ENCODE peak calls at places on chromosomes 11 and 22, in eight cellular contexts. K, D, R, G, V, Q, N and M are unnamed samples.

GRCh38 chr22:37807410-37808293 is at the start of gene GCAT:
- DNase-seq in K (peak), D (peak), R (peak), G (peak), V (peak), Q (peak), N (peak), M (peak)

GRCh38 chr22:31253949-31254348 is 38.3 kb downstream of the PIK3IP1 start:
- DNase-seq in K (no peak), D (no peak), R (no peak), G (peak), V (peak), Q (no peak), N (peak), M (no peak)

GRCh38 chr11:134616048-134616447 is 204.0 kb upstream of the B3GAT1 start:
- DNase-seq in K (no peak), D (no peak), R (no peak), G (no peak), V (no peak), Q (no peak), N (no peak), M (no peak)

GRCh38 chr22:29211066-29211841 is 5.6 kb downstream of the EMID1 start:
- DNase-seq in K (no peak), D (no peak), R (no peak), G (no peak), V (no peak), Q (no peak), N (no peak), M (no peak)

GRCh38 chr11:101996106-101996505 is 51.1 kb upstream of the CFAP300 start:
- DNase-seq in K (no peak), D (no peak), R (no peak), G (no peak), V (no peak), Q (no peak), N (no peak), M (no peak)

GRCh38 chr22:49586873-49587272 is 240.8 kb downstream of the BRD1 start:
- DNase-seq in K (no peak), D (no peak), R (no peak), G (no peak), V (no peak), Q (no peak), N (no peak), M (peak)

GRCh38 chr11:72581067-72581466 is 93.2 kb downstream of the PDE2A start:
- DNase-seq in K (no peak), D (no peak), R (no peak), G (no peak), V (no peak), Q (no peak), N (no peak), M (peak)

GRCh38 chr22:19825904-19826618 is 28.6 kb downstream of the GNB1L start:
- DNase-seq in K (no peak), D (no peak), R (no peak), G (no peak), V (no peak), Q (no peak), N (no peak), M (no peak)

GRCh38 chr11:128428876-128429416 is 158.4 kb downstream of the ETS1 start:
- DNase-seq in K (no peak), D (no peak), R (no peak), G (no peak), V (no peak), Q (no peak), N (no peak), M (no peak)

GRCh38 chr11:110463153-110463552 is 33.4 kb downstream of the FDX1 start:
- DNase-seq in K (peak), D (no peak), R (no peak), G (no peak), V (peak), Q (peak), N (peak), M (peak)

GRCh38 chr11:57345555-57346151 is 7.5 kb downstream of the P2RX3 start:
- DNase-seq in K (peak), D (peak), R (no peak), G (peak), V (peak), Q (peak), N (peak), M (peak)

GRCh38 chr11:94706211-94706610 is 61.9 kb upstream of the AMOTL1 start:
- DNase-seq in K (no peak), D (no peak), R (no peak), G (peak), V (no peak), Q (peak), N (peak), M (no peak)

GRCh38 chr11:94928146-94928995 is 45.0 kb downstream of the CWC15 start:
- DNase-seq in K (no peak), D (no peak), R (no peak), G (no peak), V (no peak), Q (peak), N (no peak), M (no peak)

GRCh38 chr22:17910561-17911311 is 113.6 kb downstream of the MICAL3 start:
- DNase-seq in K (no peak), D (no peak), R (peak), G (peak), V (peak), Q (peak), N (peak), M (peak)

GRCh38 chr11:27403195-27403594 is 40.2 kb upstream of the CCDC34 start:
- DNase-seq in K (no peak), D (no peak), R (no peak), G (no peak), V (no peak), Q (no peak), N (no peak), M (no peak)

GRCh38 chr11:93718057-93718563 is 23.2 kb downstream of the TAF1D start:
- DNase-seq in K (no peak), D (no peak), R (no peak), G (no peak), V (peak), Q (no peak), N (no peak), M (no peak)

GRCh38 chr22:46070722-46071450 is 79.4 kb upstream of the PPARA start:
- DNase-seq in K (no peak), D (peak), R (no peak), G (no peak), V (no peak), Q (peak), N (peak), M (peak)

GRCh38 chr11:130131957-130132850 is 27.4 kb upstream of the ST14 start:
- DNase-seq in K (peak), D (peak), R (no peak), G (peak), V (peak), Q (peak), N (no peak), M (no peak)

GRCh38 chr11:94325681-94326080 is 21.3 kb downstream of the IZUMO1R start:
- DNase-seq in K (no peak), D (peak), R (no peak), G (no peak), V (peak), Q (no peak), N (no peak), M (no peak)

GRCh38 chr11:2671748-2672147 is 28.0 kb downstream of the KCNQ1OT1 start:
- DNase-seq in K (no peak), D (no peak), R (no peak), G (no peak), V (no peak), Q (no peak), N (no peak), M (peak)

DNA sequence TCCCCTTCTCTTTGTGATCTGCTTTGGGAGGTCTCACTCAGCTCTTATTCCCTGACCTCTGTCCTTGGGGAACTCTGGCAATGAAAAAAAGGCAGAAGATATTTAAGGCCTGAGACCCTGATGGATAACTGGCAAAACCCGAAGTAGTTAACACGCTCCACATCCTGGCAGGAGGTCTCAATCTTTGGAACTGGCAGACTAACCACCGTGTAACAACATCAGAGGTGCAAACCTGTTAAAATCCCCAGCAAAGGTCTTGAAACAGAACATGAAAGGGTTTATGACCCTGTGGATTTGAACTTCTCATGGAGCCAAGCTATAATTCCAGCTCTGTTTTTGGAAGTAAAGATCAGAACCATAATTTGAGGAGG is 160.3 kb downstream of the DBX1 start:
- DNase-seq in K (no peak), D (no peak), R (no peak), G (no peak), V (no peak), Q (no peak), N (no peak), M (no peak)
- TF ChIP-seq CTCF in K (no peak), D (no peak), R (no peak), G (no peak), V (no peak), Q (no peak), N (no peak), M (no peak)

GRCh38 chr22:42111798-42112197 is 18.8 kb downstream of the CYP2D6 start:
- DNase-seq in K (no peak), D (no peak), R (no peak), G (no peak), V (no peak), Q (no peak), N (no peak), M (no peak)

GRCh38 chr22:42114721-42115120 is 15.9 kb downstream of the CYP2D6 start:
- DNase-seq in K (no peak), D (no peak), R (no peak), G (no peak), V (no peak), Q (no peak), N (no peak), M (no peak)

GRCh38 chr22:42116848-42117424 is 13.7 kb downstream of the CYP2D6 start:
- DNase-seq in K (no peak), D (no peak), R (peak), G (no peak), V (no peak), Q (no peak), N (no peak), M (no peak)
- TF ChIP-seq CTCF in K (no peak), D (no peak), R (peak), G (no peak), V (no peak), Q (no peak), N (no peak), M (no peak)

GRCh38 chr11:79414644-79415317 is 26.0 kb downstream of the TENM4 start:
- DNase-seq in K (peak), D (no peak), R (peak), G (peak), V (no peak), Q (peak), N (peak), M (no peak)

GRCh38 chr11:79415411-79415810 is 25.4 kb downstream of the TENM4 start:
- DNase-seq in K (no peak), D (no peak), R (no peak), G (no peak), V (no peak), Q (no peak), N (no peak), M (no peak)

GRCh38 chr11:79412761-79413160 is 28.1 kb downstream of the TENM4 start:
- DNase-seq in K (no peak), D (no peak), R (no peak), G (peak), V (no peak), Q (no peak), N (no peak), M (no peak)

GRCh38 chr11:79415912-79416311 is 24.9 kb downstream of the TENM4 start:
- DNase-seq in K (no peak), D (no peak), R (no peak), G (no peak), V (no peak), Q (no peak), N (no peak), M (no peak)

DNA sequence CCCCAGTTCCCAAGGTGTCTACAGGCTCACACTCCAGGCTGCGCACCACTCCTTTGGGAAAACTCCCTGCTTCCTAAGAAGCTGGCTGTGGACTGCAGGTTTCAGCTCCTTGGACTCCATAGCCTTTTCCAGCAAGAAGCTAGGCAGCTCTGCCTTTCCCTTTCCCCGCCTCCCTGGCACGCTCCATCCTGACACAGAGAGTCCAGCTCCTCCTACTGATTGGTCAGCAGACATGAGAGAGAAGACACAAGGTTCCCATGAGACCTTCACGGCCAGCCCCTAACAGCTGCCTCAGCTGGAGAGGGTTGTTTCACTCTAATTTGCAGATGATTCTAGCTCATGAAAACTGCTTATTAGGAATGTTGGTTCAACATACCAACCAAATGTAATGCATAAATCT is 27.6 kb downstream of the TENM4 start:
- DNase-seq in K (peak), D (no peak), R (peak), G (peak), V (peak), Q (peak), N (peak), M (no peak)
- TF ChIP-seq CTCF in K (no peak), D (no peak), R (no peak), G (no peak), V (no peak), Q (no peak), N (no peak), M (no peak)

GRCh38 chr11:31340903-31341572 is 28.5 kb downstream of the DCDC1 start:
- DNase-seq in K (peak), D (no peak), R (no peak), G (no peak), V (peak), Q (peak), N (no peak), M (no peak)
- TF ChIP-seq CTCF in K (peak), D (peak), R (peak), G (no peak), V (peak), Q (peak), N (peak), M (no peak)

GRCh38 chr11:8641332-8641731 is 41.1 kb downstream of the TRIM66 start:
- DNase-seq in K (no peak), D (no peak), R (no peak), G (no peak), V (no peak), Q (no peak), N (no peak), M (no peak)
- TF ChIP-seq CTCF in K (no peak), D (no peak), R (no peak), G (no peak), V (no peak), Q (no peak), N (no peak), M (no peak)

GRCh38 chr11:77253690-77254089 is 47.8 kb downstream of the GDPD4 start:
- DNase-seq in K (no peak), D (no peak), R (no peak), G (no peak), V (no peak), Q (no peak), N (no peak), M (no peak)
- TF ChIP-seq CTCF in K (no peak), D (no peak), R (no peak), G (no peak), V (no peak), Q (no peak), N (no peak), M (no peak)